ENCODE peak calls at places on chromosomes 2 and 18, in five cellular contexts. Z, A, F, T and Q are unnamed samples.

GRCh38 chr2:160138406-160138805 is 61.7 kb downstream of the ITGB6 start:
- DNase-seq in A (no peak), T (no peak), Z (no peak), F (no peak), Q (no peak)

GRCh38 chr2:24164416-24164973 is 10.4 kb upstream of the FAM228A start:
- DNase-seq in F (no peak), T (peak), A (peak), Z (peak), Q (peak)

GRCh38 chr2:146415291-146415690 is 1429.5 kb upstream of the ACVR2A start:
- DNase-seq in A (no peak), Z (no peak), T (no peak), F (no peak), Q (no peak)

GRCh38 chr2:42297322-42297936 is 63.6 kb downstream of the COX7A2L start:
- DNase-seq in T (no peak), A (no peak), Z (no peak), F (no peak), Q (peak)

GRCh38 chr2:217289153-217289908 is 429.5 kb upstream of the TNP1 start:
- DNase-seq in T (no peak), Z (no peak), A (no peak), F (no peak), Q (no peak)

GRCh38 chr2:27240406-27240805 is 22.4 kb downstream of the SLC30A3 start:
- DNase-seq in T (no peak), A (no peak), F (no peak), Z (no peak), Q (no peak)

GRCh38 chr2:38122344-38122743 is 46.4 kb upstream of the CYP1B1 start:
- DNase-seq in A (no peak), F (no peak), Z (no peak), T (no peak), Q (no peak)

GRCh38 chr2:240836781-240837467 is 16.9 kb upstream of the KIF1A start:
- DNase-seq in A (no peak), T (no peak), F (no peak), Z (no peak), Q (no peak)

GRCh38 chr2:145957929-145958328 is 1438.0 kb upstream of the ZEB2 start:
- DNase-seq in A (no peak), T (no peak), F (no peak), Z (peak), Q (no peak)

GRCh38 chr2:230411484-230412368 is 4.3 kb upstream of the SP100 start:
- DNase-seq in Z (peak), A (peak), F (no peak), T (peak), Q (peak)

GRCh38 chr2:128777091-128778045 is 458.7 kb upstream of the HS6ST1 start:
- DNase-seq in T (no peak), F (no peak), A (no peak), Z (no peak), Q (no peak)

GRCh38 chr18:58843662-58844035 is 21.0 kb upstream of the ZNF532 start:
- DNase-seq in F (no peak), T (no peak), A (no peak), Z (no peak), Q (no peak)

GRCh38 chr2:145813481-145813880 is 1293.6 kb upstream of the ZEB2 start:
- DNase-seq in T (no peak), Z (no peak), A (no peak), F (no peak), Q (no peak)

GRCh38 chr18:22169011-22169888 is at the start of gene GATA6:
- DNase-seq in T (peak), A (peak), Z (peak), F (peak), Q (peak)

GRCh38 chr2:10444463-10444862 is 3.7 kb downstream of the ODC1 start:
- DNase-seq in T (no peak), A (peak), Z (no peak), F (no peak), Q (no peak)

GRCh38 chr2:126886201-126886905 is 12.3 kb upstream of the TEX51 start:
- DNase-seq in Z (peak), A (peak), T (peak), F (no peak), Q (peak)

GRCh38 chr2:109545828-109546713 is 67.7 kb downstream of the SEPTIN10 start:
- DNase-seq in F (no peak), Z (peak), A (peak), T (no peak), Q (peak)

GRCh38 chr18:25832008-25832604 is 258.3 kb downstream of the SS18 start:
- DNase-seq in F (no peak), T (peak), Z (peak), A (peak), Q (peak)

GRCh38 chr2:187581125-187581896 is 27.1 kb upstream of the TFPI start:
- DNase-seq in Z (peak), T (no peak), A (peak), F (peak), Q (peak)

GRCh38 chr2:230757476-230757875 is 44.8 kb downstream of the CAB39 start:
- DNase-seq in T (no peak), F (no peak), A (no peak), Z (no peak), Q (no peak)

GRCh38 chr2:221458588-221458987 is 113.5 kb downstream of the EPHA4 start:
- DNase-seq in Z (no peak), A (no peak), T (no peak), F (no peak), Q (no peak)

GRCh38 chr2:98697651-98698337 is 33.1 kb downstream of the MGAT4A start:
- DNase-seq in F (no peak), A (no peak), Z (no peak), T (no peak), Q (no peak)

GRCh38 chr2:160317113-160318099 is 117.3 kb upstream of the ITGB6 start:
- DNase-seq in T (no peak), Z (no peak), A (no peak), F (no peak), Q (no peak)

GRCh38 chr2:25089605-25090424 is 47.9 kb downstream of the EFR3B start:
- DNase-seq in Z (no peak), A (no peak), F (no peak), T (no peak), Q (no peak)

GRCh38 chr2:64104944-64105343 is 39.3 kb downstream of the PELI1 start:
- DNase-seq in T (no peak), Z (no peak), F (peak), A (no peak), Q (no peak)

GRCh38 chr18:55488473-55488872 is 99.5 kb downstream of the TCF4 start:
- DNase-seq in T (no peak), Z (no peak), A (no peak), F (no peak), Q (no peak)

GRCh38 chr2:177772529-177772928 is 300.0 kb downstream of the PDE11A start:
- DNase-seq in A (no peak), T (no peak), Z (peak), F (no peak), Q (peak)

GRCh38 chr2:95391641-95392310 is 10.7 kb upstream of the FAHD2A start:
- DNase-seq in A (no peak), F (no peak), T (no peak), Z (no peak), Q (no peak)

GRCh38 chr2:233470007-233470687 is 96.4 kb downstream of the USP40 start:
- DNase-seq in Z (no peak), T (no peak), A (no peak), F (no peak), Q (no peak)